ENCODE peak calls at places on chromosomes 1 and 21, in four cellular contexts. One of them, this sample, is unnamed.

GRCh38 chr1:43172532-43172972 is 422 bp downstream of the CFAP57 start:
- DNase-seq in K562: peak; percentile 98
- DNase-seq in HepG2: peak; percentile 69
- DNase-seq in H1: no peak
- DNase-seq in this sample: peak; percentile 60

GRCh38 chr1:19113362-19114092 is 96.5 kb downstream of the UBR4 start:
- DNase-seq in K562: peak; percentile 82
- DNase-seq in HepG2: peak; percentile 46
- DNase-seq in H1: no peak
- DNase-seq in this sample: peak; percentile 59

GRCh38 chr1:203381151-203381751 is 30.3 kb upstream of the FMOD start:
- DNase-seq in K562: no peak
- DNase-seq in HepG2: no peak
- DNase-seq in H1: no peak
- DNase-seq in this sample: no peak

GRCh38 chr1:171754971-171755370 is 13.1 kb upstream of the VAMP4 start:
- DNase-seq in K562: no peak
- DNase-seq in HepG2: no peak
- DNase-seq in H1: no peak
- DNase-seq in this sample: no peak

GRCh38 chr1:160047116-160047991 is 15.6 kb upstream of the PIGM start:
- DNase-seq in K562: no peak
- DNase-seq in HepG2: peak; percentile 61
- DNase-seq in H1: no peak
- DNase-seq in this sample: no peak

GRCh38 chr1:16131636-16132324 is 24.1 kb downstream of the EPHA2 start:
- DNase-seq in K562: no peak
- DNase-seq in HepG2: no peak
- DNase-seq in H1: no peak
- DNase-seq in this sample: no peak

GRCh38 chr21:39136711-39137110 is 46.5 kb downstream of the PSMG1 start:
- DNase-seq in K562: no peak
- DNase-seq in HepG2: no peak
- DNase-seq in H1: no peak
- DNase-seq in this sample: no peak

GRCh38 chr1:40389234-40389815 is 15.8 kb downstream of the SMAP2 start:
- DNase-seq in K562: no peak
- DNase-seq in HepG2: no peak
- DNase-seq in H1: no peak
- DNase-seq in this sample: no peak

GRCh38 chr1:180923024-180923841 is 10.5 kb downstream of the KIAA1614 start:
- DNase-seq in K562: no peak
- DNase-seq in HepG2: peak; percentile 45
- DNase-seq in H1: peak; percentile 68
- DNase-seq in this sample: no peak

GRCh38 chr1:5109652-5110051 is 455.2 kb downstream of the AJAP1 start:
- DNase-seq in K562: no peak
- DNase-seq in HepG2: no peak
- DNase-seq in H1: no peak
- DNase-seq in this sample: no peak

GRCh38 chr1:232110281-232111090 is 483.9 kb downstream of the DISC1 start:
- DNase-seq in K562: no peak
- DNase-seq in HepG2: no peak
- DNase-seq in H1: peak; percentile 87
- DNase-seq in this sample: no peak

GRCh38 chr21:17848228-17848627 is 29.1 kb upstream of the C21orf91 start:
- DNase-seq in K562: no peak
- DNase-seq in HepG2: no peak
- DNase-seq in H1: no peak
- DNase-seq in this sample: no peak

GRCh38 chr1:231322880-231323530 is 14.6 kb downstream of the EXOC8 start:
- DNase-seq in K562: no peak
- DNase-seq in HepG2: no peak
- DNase-seq in H1: no peak
- DNase-seq in this sample: no peak

GRCh38 chr1:223647249-223647648 is 18.3 kb downstream of the CAPN8 start:
- DNase-seq in K562: no peak
- DNase-seq in HepG2: no peak
- DNase-seq in H1: no peak
- DNase-seq in this sample: no peak

GRCh38 chr1:175804556-175804955 is 61.2 kb upstream of the TNR start:
- DNase-seq in K562: no peak
- DNase-seq in HepG2: no peak
- DNase-seq in H1: no peak
- DNase-seq in this sample: no peak

GRCh38 chr1:50139339-50139738 is 30.6 kb downstream of the ELAVL4 start:
- DNase-seq in K562: no peak
- DNase-seq in HepG2: no peak
- DNase-seq in H1: no peak
- DNase-seq in this sample: no peak

GRCh38 chr1:101301446-101301845 is 64.6 kb downstream of the S1PR1 start:
- DNase-seq in K562: no peak
- DNase-seq in HepG2: no peak
- DNase-seq in H1: no peak
- DNase-seq in this sample: no peak

GRCh38 chr1:240232548-240232947 is 140.9 kb downstream of the FMN2 start:
- DNase-seq in K562: no peak
- DNase-seq in HepG2: no peak
- DNase-seq in H1: no peak
- DNase-seq in this sample: no peak

GRCh38 chr1:33099290-33100118 is 18.6 kb downstream of the AZIN2 start:
- DNase-seq in K562: no peak
- DNase-seq in HepG2: no peak
- DNase-seq in H1: peak; percentile 52
- DNase-seq in this sample: no peak

GRCh38 chr1:3320246-3321152 is 134.0 kb upstream of the ARHGEF16 start:
- DNase-seq in K562: no peak
- DNase-seq in HepG2: peak; percentile 99
- DNase-seq in H1: no peak
- DNase-seq in this sample: no peak
- TF ChIP-seq KDM1A in K562: no peak
- TF ChIP-seq KDM1A in HepG2: peak; percentile 93
- TF ChIP-seq KDM1A in H1: no peak
- TF ChIP-seq KDM1A in this sample: no peak

GRCh38 chr1:3821934-3822307 is 25.6 kb upstream of the LRRC47 start:
- DNase-seq in K562: no peak
- DNase-seq in HepG2: no peak
- DNase-seq in H1: no peak
- DNase-seq in this sample: no peak

GRCh38 chr1:3821004-3821933 is 25.0 kb upstream of the LRRC47 start:
- DNase-seq in K562: peak; percentile 34
- DNase-seq in HepG2: no peak
- DNase-seq in H1: no peak
- DNase-seq in this sample: no peak

GRCh38 chr1:3824650-3825049 is 28.4 kb upstream of the LRRC47 start:
- DNase-seq in K562: no peak
- DNase-seq in HepG2: no peak
- DNase-seq in H1: no peak
- DNase-seq in this sample: no peak

GRCh38 chr1:3820316-3820715 is 24.0 kb upstream of the LRRC47 start:
- DNase-seq in K562: no peak
- DNase-seq in HepG2: no peak
- DNase-seq in H1: no peak
- DNase-seq in this sample: no peak

DNA sequence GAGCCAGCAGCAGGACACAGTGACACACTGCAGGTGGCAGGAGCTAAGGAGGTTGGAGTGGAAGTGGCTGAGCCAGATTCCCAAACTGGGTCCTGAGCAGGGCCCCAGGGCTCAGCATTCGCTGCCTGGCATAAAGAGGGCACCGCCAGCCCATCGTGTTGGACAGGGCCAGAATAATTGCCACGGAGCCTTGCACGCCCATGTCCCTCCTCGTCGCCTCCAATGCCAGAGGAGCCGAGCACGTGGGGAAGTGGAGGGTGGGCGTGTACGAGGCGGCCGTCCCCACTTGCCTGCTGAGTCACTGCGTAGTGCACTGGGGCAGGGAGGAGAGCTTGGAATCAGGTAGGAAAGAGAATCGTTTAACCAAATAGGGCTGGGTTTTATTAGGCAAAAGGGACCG is 26.1 kb upstream of the LRRC47 start:
- DNase-seq in K562: peak; percentile 67
- DNase-seq in HepG2: no peak
- DNase-seq in H1: no peak
- DNase-seq in this sample: no peak
- TF ChIP-seq MAFK in K562: peak; percentile 44
- TF ChIP-seq MAFK in HepG2: no peak
- TF ChIP-seq MAFK in H1: no peak
- TF ChIP-seq MAFK in this sample: no peak

DNA sequence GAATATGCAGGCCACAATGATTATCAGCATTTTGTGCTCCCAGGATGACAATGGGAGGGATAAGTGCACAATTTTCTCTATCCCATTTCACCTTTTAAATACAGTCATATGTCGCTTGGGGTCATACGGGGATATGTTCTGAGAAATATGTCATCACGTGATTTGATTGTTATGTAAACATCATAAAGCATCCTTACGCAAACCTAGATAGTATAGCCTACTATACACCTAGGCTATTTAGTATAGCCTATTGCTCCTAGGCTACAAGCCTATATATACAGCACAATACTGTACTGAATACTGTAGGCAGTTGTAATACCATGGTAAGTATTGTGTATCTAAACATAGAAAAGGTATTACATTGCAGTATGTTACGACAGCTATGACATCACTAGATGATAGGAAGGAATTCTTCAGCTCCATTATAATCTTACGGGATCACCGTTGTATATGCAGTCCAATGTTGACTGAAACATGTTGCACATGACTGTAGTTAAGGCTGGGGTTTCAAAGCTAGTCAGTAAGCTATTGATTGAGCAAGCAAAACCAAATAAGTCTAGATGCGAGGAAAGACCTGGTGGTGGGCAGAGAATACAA is 18.9 kb downstream of the RUSC1 start:
- DNase-seq in K562: no peak
- DNase-seq in HepG2: no peak
- DNase-seq in H1: no peak
- DNase-seq in this sample: no peak
- TF ChIP-seq KDM1A in K562: no peak
- TF ChIP-seq KDM1A in HepG2: no peak
- TF ChIP-seq KDM1A in H1: no peak
- TF ChIP-seq KDM1A in this sample: no peak

DNA sequence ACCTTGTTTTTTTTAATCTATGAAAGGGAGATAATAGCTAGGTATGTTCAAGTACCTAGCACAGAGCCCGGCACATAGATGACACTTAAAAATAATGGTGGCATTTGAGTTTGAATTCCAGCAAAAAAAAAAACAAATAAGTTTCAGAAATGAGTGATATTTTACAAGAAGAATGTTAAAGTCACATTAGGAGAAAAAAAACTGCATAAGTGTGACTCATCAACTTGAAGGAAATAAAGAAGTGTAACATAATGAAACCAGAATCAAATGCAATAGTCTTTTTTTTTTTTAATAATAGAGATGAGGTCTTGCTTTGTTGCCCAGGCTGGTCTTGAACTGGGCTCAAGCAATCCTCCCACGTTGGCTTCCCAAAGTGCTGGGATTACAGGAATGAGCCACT is 17.1 kb downstream of the DNASE2B start:
- DNase-seq in K562: no peak
- DNase-seq in HepG2: no peak
- DNase-seq in H1: no peak
- DNase-seq in this sample: no peak
- TF ChIP-seq MAFK in K562: no peak
- TF ChIP-seq MAFK in HepG2: no peak
- TF ChIP-seq MAFK in H1: no peak
- TF ChIP-seq MAFK in this sample: no peak

This sample was measured in A549.